ENCODE peak calls at places on chromosome 22, in ten cellular contexts. U, T, W, C, Z, H, J, A, Y and O are unnamed samples. For H3K4me1, the result is how much of the 10 kb centered on the place peaks cover.

GRCh38 chr22:20028855-20029549 is 8.1 kb downstream of the TANGO2 start:
- DNase-seq in U (no peak), T (no peak), W (no peak), C (no peak), Z (no peak), H (no peak), J (no peak), A (no peak), Y (no peak), O (peak)

GRCh38 chr22:49570032-49570848 is 257.4 kb downstream of the BRD1 start:
- DNase-seq in U (no peak), T (no peak), W (no peak), C (no peak), Z (no peak), H (no peak), J (no peak), A (no peak), Y (no peak), O (peak)

GRCh38 chr22:32329202-32329645 is 28.4 kb upstream of the RFPL3 start:
- DNase-seq in U (no peak), T (no peak), W (no peak), C (no peak), Z (no peak), H (no peak), J (no peak), A (no peak), Y (no peak), O (no peak)

GRCh38 chr22:25078591-25078990 is 121.1 kb upstream of the CRYBB3 start:
- DNase-seq in U (no peak), T (no peak), W (no peak), C (no peak), Z (no peak), H (no peak), J (no peak), A (no peak), Y (no peak), O (no peak)

GRCh38 chr22:23520875-23521441 is 59.1 kb downstream of the IGLL1 start:
- DNase-seq in U (no peak), T (no peak), W (peak), C (peak), Z (peak), H (no peak), J (no peak), A (peak), Y (no peak), O (peak)

GRCh38 chr22:19385221-19385906 is 46.2 kb downstream of the HIRA start:
- DNase-seq in U (no peak), T (no peak), W (no peak), C (no peak), Z (no peak), H (no peak), J (no peak), A (no peak), Y (no peak), O (no peak)

GRCh38 chr22:43643362-43643761 is 168.7 kb downstream of the EFCAB6 start:
- DNase-seq in U (no peak), T (no peak), W (no peak), C (no peak), Z (no peak), H (no peak), J (no peak), A (no peak), Y (no peak), O (no peak)

GRCh38 chr22:19715286-19715939 is 1.1 kb downstream of the SEPTIN5 start:
- DNase-seq in U (no peak), T (no peak), W (no peak), C (no peak), Z (no peak), H (no peak), J (no peak), A (no peak), Y (no peak), O (peak)

GRCh38 chr22:33018232-33018864 is 39.8 kb downstream of the SYN3 start:
- DNase-seq in U (peak), T (peak), W (peak), C (peak), Z (peak), H (peak), J (peak), A (peak), Y (peak), O (peak)

DNA sequence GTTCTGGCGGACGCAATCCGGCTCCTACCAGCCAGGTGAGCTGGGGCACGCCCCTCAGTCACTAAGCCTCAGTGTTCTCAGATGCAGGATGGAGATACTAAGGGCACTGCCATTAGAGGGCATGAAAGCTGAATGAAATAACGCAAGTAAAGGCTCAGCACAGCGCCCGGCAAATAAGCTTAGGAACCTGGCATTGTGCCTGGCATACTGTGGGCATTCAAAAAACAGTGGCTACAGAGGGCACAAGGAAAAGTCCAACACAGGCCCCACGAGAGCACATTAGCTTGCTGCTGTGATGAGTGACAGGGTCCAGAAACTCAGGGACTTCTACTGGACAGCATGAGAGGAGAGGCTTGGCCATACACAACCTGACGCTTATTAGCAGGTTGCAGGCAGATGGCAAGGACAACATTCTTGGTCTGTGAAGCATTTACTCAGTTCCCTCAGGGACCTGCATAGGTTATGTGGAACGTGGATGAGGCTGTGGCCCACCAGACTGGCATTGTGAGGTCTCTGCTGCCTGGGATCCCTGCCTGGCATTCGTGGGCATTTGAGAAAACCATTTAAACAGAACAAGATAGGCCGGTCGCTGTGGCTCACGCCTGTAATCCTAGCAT is 12.2 kb downstream of the TXN2 start:
- DNase-seq in U (no peak), T (no peak), W (no peak), C (no peak), Z (no peak), H (no peak), J (no peak), A (no peak), Y (no peak), O (no peak)
- H3K27ac ChIP-seq in U (no peak), T (no peak), W (no peak), C (peak), Z (no peak), H (no peak), J (no peak), A (no peak), Y (no peak), O (peak)

DNA sequence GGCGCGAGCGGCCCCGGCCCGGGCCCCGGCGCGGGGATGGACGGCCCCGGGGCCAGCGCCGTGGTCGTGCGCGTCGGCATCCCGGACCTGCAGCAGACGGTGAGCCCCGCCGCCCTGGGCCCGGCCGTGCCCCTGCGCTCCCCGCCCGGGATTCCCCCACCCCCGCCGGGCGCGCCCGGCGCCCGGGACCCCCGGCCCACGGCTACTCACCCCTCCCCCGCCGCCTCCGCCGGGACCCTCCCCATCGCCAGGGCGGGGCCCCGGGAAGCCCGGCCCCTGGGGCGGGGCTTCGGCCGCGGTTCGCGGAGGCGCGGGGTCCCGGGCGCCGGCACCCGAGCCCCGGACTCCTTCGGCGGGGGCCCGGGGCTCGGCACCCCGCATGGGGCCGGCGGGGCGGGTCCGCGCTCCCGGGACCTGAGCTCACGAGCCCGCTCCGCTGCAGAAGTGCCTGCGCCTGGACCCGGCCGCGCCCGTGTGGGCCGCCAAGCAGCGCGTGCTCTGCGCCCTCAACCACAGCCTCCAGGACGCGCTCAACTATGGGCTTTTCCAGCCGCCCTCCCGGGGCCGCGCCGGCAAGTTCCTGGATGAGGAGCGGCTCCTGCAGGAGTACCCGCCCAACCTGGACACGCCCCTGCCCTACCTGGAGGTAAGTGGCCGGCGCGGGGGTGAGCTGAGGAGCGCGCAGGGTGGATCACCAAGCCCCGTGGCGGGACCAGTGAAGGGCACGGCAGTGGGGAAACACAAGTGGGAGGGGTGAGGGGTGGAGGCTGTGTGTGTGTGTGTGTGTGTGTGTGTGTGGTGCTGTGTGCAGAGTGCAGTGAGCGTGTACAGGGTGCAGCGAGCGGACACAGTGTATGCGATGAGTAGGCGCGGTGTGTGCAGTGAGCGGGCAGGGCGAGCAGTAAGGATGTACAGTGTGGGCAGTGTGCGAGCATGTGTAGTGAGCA is 2.3 kb downstream of the SHANK3 start:
- DNase-seq in U (no peak), T (no peak), W (peak), C (no peak), Z (peak), H (peak), J (peak), A (peak), Y (peak), O (peak)
- H2AFZ ChIP-seq in U (no peak), T (no peak), W (no peak), C (peak), Z (no peak), H (peak), J (peak), A (peak), Y (no peak), O (no peak)

GRCh38 chr22:21622624-21623401 is 7.0 kb downstream of the YDJC start:
- DNase-seq in U (no peak), T (no peak), W (peak), C (no peak), Z (no peak), H (no peak), J (no peak), A (no peak), Y (no peak), O (no peak)

GRCh38 chr22:21623402-21623970 is 6.3 kb downstream of the YDJC start:
- DNase-seq in U (no peak), T (no peak), W (no peak), C (no peak), Z (no peak), H (no peak), J (no peak), A (no peak), Y (no peak), O (no peak)

GRCh38 chr22:21624120-21624879 is 5.5 kb downstream of the YDJC start:
- DNase-seq in U (peak), T (peak), W (peak), C (peak), Z (no peak), H (peak), J (no peak), A (peak), Y (peak), O (peak)

GRCh38 chr22:21621891-21622623 is 7.8 kb downstream of the YDJC start:
- DNase-seq in U (no peak), T (no peak), W (peak), C (no peak), Z (no peak), H (no peak), J (no peak), A (no peak), Y (no peak), O (peak)

DNA sequence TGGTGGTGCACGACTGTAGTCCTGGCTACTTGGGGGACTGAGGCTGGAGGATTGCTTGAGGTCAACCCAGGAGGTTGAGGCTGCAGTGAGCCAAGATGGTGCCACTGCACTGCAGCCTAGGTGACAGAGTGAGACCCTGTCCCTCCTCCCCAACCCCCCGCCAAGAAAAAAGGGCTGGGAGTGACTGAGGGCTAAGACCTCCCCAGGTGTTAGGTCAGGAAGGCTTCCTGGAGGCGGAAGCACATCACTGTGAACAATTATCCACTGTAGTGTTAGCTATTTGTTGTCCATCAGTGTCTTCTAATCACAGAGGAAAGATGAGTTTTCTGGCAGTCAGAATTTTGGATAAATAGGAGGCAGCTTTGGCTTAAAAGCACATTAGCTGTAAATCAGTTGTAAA is 8.8 kb downstream of the YDJC start:
- DNase-seq in U (no peak), T (no peak), W (no peak), C (no peak), Z (no peak), H (no peak), J (no peak), A (no peak), Y (no peak), O (no peak)
- H3K4me1 ChIP-seq in U (under half), T (under half), W (under half), C (under half), Z (under half), H (under half), J (under half), A (under half), Y (under half), O (under half)

DNA sequence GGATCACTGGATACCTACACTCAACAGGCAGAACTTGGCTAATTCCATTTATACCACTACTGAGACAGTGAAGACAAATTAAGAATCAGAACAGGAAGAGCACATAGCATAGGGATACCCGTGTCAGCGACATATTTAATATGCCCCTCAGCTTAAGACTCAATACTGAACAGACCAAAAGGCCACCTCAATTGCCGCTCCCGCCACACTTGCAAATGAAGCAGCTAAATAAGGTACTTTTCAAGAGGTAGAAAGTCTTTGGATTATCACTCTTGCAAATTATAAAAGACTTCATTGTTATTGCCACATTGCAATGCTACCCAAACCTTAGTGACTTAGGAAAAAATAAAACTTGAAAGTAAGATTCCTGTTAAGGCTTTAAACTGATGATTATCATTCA is 3.1 kb downstream of the DDX17 start:
- DNase-seq in U (no peak), T (no peak), W (no peak), C (no peak), Z (no peak), H (no peak), J (no peak), A (no peak), Y (no peak), O (no peak)
- H3K27ac ChIP-seq in U (no peak), T (no peak), W (peak), C (peak), Z (no peak), H (no peak), J (no peak), A (no peak), Y (peak), O (peak)

GRCh38 chr22:38699784-38700183 is 959 bp downstream of the JOSD1 start:
- DNase-seq in U (no peak), T (no peak), W (no peak), C (peak), Z (peak), H (peak), J (no peak), A (no peak), Y (no peak), O (no peak)
- H2AFZ ChIP-seq in U (no peak), T (no peak), W (no peak), C (no peak), Z (no peak), H (no peak), J (no peak), A (no peak), Y (peak), O (no peak)

GRCh38 chr22:29011200-29011867 is 50.3 kb downstream of the C22orf31 start:
- DNase-seq in U (no peak), T (no peak), W (no peak), C (no peak), Z (no peak), H (no peak), J (no peak), A (peak), Y (peak), O (no peak)

GRCh38 chr22:29012923-29013322 is 48.7 kb downstream of the C22orf31 start:
- DNase-seq in U (no peak), T (no peak), W (no peak), C (no peak), Z (no peak), H (no peak), J (no peak), A (no peak), Y (no peak), O (no peak)

GRCh38 chr22:29006346-29006745 is 55.3 kb downstream of the C22orf31 start:
- DNase-seq in U (no peak), T (no peak), W (no peak), C (no peak), Z (no peak), H (no peak), J (no peak), A (no peak), Y (no peak), O (no peak)

GRCh38 chr22:29011868-29012428 is 49.7 kb downstream of the C22orf31 start:
- DNase-seq in U (no peak), T (peak), W (no peak), C (no peak), Z (no peak), H (no peak), J (no peak), A (no peak), Y (no peak), O (no peak)

DNA sequence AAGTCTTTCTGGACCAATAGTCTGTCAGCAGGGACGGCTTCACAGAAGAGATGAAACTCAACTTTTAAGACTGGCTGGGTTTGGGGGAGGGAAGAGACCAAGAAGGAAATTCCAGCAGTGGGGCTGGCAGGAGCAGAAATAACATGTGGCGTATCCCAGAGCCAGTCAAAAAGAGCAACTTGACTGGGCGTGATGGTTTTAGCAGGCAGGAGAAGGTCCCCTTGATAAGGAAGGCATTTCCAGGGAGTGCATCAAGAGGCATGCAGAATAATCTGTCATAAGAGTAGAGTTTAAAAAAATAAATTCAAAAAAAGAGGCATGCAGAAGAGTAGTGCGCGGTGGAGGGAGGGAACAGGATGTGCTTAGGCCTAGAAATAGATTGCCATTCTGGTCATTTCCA is 52.5 kb downstream of the C22orf31 start:
- DNase-seq in U (no peak), T (no peak), W (no peak), C (no peak), Z (no peak), H (no peak), J (no peak), A (no peak), Y (no peak), O (no peak)
- H3K4me1 ChIP-seq in U (under half), T (under half), W (under half), C (under half), Z (half or more), H (under half), J (under half), A (half or more), Y (half or more), O (under half)

GRCh38 chr22:42345458-42345857 is 75.0 kb upstream of the TCF20 start:
- DNase-seq in U (no peak), T (no peak), W (no peak), C (no peak), Z (no peak), H (no peak), J (no peak), A (no peak), Y (no peak), O (no peak)

GRCh38 chr22:42346722-42347121 is 76.3 kb upstream of the TCF20 start:
- DNase-seq in U (no peak), T (no peak), W (no peak), C (no peak), Z (no peak), H (no peak), J (no peak), A (no peak), Y (no peak), O (no peak)

GRCh38 chr22:42350373-42350772 is 79.9 kb upstream of the TCF20 start:
- DNase-seq in U (no peak), T (no peak), W (no peak), C (no peak), Z (no peak), H (no peak), J (no peak), A (no peak), Y (no peak), O (no peak)

GRCh38 chr22:42344391-42344861 is 74.0 kb upstream of the TCF20 start:
- DNase-seq in U (no peak), T (no peak), W (no peak), C (no peak), Z (no peak), H (no peak), J (no peak), A (peak), Y (peak), O (peak)

GRCh38 chr22:42347281-42347824 is 76.9 kb upstream of the TCF20 start:
- DNase-seq in U (no peak), T (no peak), W (no peak), C (no peak), Z (no peak), H (no peak), J (no peak), A (no peak), Y (no peak), O (no peak)
- H3K27ac ChIP-seq in U (no peak), T (no peak), W (no peak), C (no peak), Z (no peak), H (no peak), J (no peak), A (no peak), Y (no peak), O (no peak)

DNA sequence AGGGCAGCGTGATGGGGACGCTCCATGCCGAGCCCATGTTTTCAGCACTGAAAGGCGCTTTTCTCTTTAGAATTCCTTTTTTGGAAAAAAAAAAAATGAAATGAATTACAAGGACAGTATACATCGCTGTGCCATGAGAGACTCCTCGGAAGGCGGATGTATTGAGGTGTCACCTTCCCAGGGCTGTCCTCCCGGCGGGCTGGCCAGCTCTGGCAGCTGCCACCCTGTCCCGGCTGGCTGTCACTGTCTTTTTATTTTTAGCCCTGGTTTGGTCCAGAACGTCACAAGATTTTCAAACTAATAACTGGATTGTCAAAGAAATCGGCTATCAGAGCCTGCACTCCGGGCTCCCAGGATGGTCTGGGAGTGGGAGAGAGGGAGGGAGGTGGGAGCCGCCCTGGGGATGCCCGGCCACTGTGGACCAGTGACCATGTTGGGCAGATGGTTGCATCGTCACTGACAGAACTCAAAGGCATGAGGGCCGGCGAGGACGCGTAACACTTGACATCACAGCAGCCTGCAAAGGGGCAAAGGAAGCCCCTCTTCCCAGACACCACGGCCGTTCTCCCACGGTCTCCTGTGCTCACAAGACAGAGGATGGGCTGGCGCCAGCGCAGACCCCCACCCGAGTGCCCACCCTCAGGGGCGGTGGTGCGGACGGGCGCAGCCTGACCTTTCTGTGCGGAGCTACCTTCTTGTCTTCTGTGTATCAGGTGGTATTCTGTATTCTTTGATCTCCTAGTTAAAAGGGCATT is 392.9 kb downstream of the TBC1D22A start:
- DNase-seq in U (no peak), T (no peak), W (no peak), C (no peak), Z (no peak), H (no peak), J (no peak), A (no peak), Y (no peak), O (no peak)
- H2AFZ ChIP-seq in U (no peak), T (no peak), W (no peak), C (peak), Z (no peak), H (peak), J (no peak), A (no peak), Y (no peak), O (peak)